ENCODE peak calls at places on chromosomes 3 and 15, in ten cellular contexts. Q is GM12891; N is T-helper 1 cell; T is HS-27A; S is omental fat pad; E is neural crest cell; U is T1000; L is Kasumi-1; I is PC-3; Y is activated CD4-positive, alpha-beta T cell treated with anti-CD3 and anti-CD28 coated beads, Interleukin-2, amount 50 U/mL, for 24 hours. X is an unnamed sample.

GRCh38 chr3:35498506-35499210 is 140.7 kb upstream of the ARPP21 start:
- DNase-seq in E (no peak), S (no peak), N (no peak), U (no peak), T (no peak), L (peak; percentile 37), I (no peak), Y (no peak), Q (no peak), X (no peak)

GRCh38 chr3:48614044-48614443 is 4.6 kb upstream of the UQCRC1 start:
- DNase-seq in E (no peak), S (no peak), L (peak; percentile 21), Q (no peak), T (no peak), N (no peak), Y (no peak), U (no peak), I (peak; percentile 79), X (no peak)

GRCh38 chr3:139159356-139159755 is 114.7 kb upstream of the PRR23C start:
- DNase-seq in L (no peak), Q (no peak), S (no peak), T (no peak), U (no peak), N (no peak), I (no peak), E (no peak), Y (no peak), X (no peak)

GRCh38 chr3:190606596-190606995 is 92.7 kb downstream of the IL1RAP start:
- DNase-seq in N (no peak), Q (no peak), E (no peak), T (no peak), I (no peak), L (no peak), S (no peak), Y (no peak), U (no peak), X (no peak)

GRCh38 chr3:139473155-139473771 is 3.1 kb downstream of the RBP2 start:
- DNase-seq in N (no peak), I (peak; percentile 21), S (no peak), L (no peak), U (no peak), E (no peak), T (no peak), Y (no peak), Q (no peak), X (no peak)

GRCh38 chr3:30644615-30645014 is 38.2 kb downstream of the TGFBR2 start:
- DNase-seq in I (peak; percentile 35), T (no peak), U (no peak), S (peak; percentile 59), E (no peak), N (no peak), L (peak; percentile 69), Q (no peak), Y (no peak), X (no peak)

GRCh38 chr3:45181496-45181895 is 35.3 kb upstream of the CDCP1 start:
- DNase-seq in U (no peak), I (no peak), E (no peak), N (no peak), Y (no peak), S (no peak), L (no peak), T (no peak), Q (no peak), X (no peak)

GRCh38 chr15:60933914-60934885 is 294.9 kb downstream of the RORA start:
- DNase-seq in T (peak; percentile 64), N (no peak), S (no peak), L (no peak), Q (no peak), I (no peak), U (no peak), Y (no peak), E (no peak), X (no peak)

GRCh38 chr3:47664519-47664918 is 85.9 kb upstream of the CSPG5 start:
- DNase-seq in L (peak; percentile 32), U (no peak), S (no peak), E (no peak), I (peak; percentile 43), N (no peak), Y (no peak), Q (peak; percentile 6), T (no peak), X (no peak)

GRCh38 chr15:98684441-98684840 is 36.1 kb downstream of the IGF1R start:
- DNase-seq in S (no peak), Y (no peak), N (no peak), I (peak; percentile 63), T (no peak), U (peak; percentile 12), Q (no peak), L (peak; percentile 61), E (no peak), X (no peak)

GRCh38 chr3:64748244-64748894 is 60.6 kb upstream of the ADAMTS9 start:
- DNase-seq in Q (no peak), N (no peak), I (no peak), L (no peak), Y (no peak), T (no peak), U (no peak), E (no peak), S (no peak), X (no peak)